ENCODE peak calls at places on chromosomes 4 and X, in four cellular contexts. A is K562, K is GM12878, X is GM12891. P is an unnamed sample.

GRCh38 chrX:140091276-140091886 is 126.1 kb upstream of the CXorf66 start:
- DNase-seq in A (peak), K (no peak), X (peak), P (peak)

GRCh38 chrX:15043538-15043937 is 170.3 kb downstream of the MOSPD2 start:
- DNase-seq in A (no peak), K (peak), X (no peak), P (no peak)

GRCh38 chr4:2868840-2869487 is 25.3 kb downstream of the ADD1 start:
- DNase-seq in A (no peak), K (no peak), X (no peak), P (no peak)

GRCh38 chr4:106454581-106454980 is 86.0 kb upstream of the GIMD1 start:
- DNase-seq in A (no peak), K (no peak), X (no peak), P (no peak)

GRCh38 chrX:153938226-153938786 is 3.5 kb upstream of the NAA10 start:
- DNase-seq in A (no peak), K (no peak), X (no peak), P (no peak)

GRCh38 chr4:87819281-87819919 is 13.4 kb upstream of the MEPE start:
- DNase-seq in A (peak), K (no peak), X (no peak), P (no peak)

GRCh38 chr4:100569196-100569595 is 51.4 kb upstream of the EMCN start:
- DNase-seq in A (no peak), K (no peak), X (no peak), P (no peak)

GRCh38 chr4:67198757-67199156 is 346.5 kb downstream of the CENPC start:
- DNase-seq in A (no peak), K (no peak), X (no peak), P (peak)

GRCh38 chr4:17781831-17782287 is 438 bp upstream of the FAM184B start:
- DNase-seq in A (no peak), K (no peak), X (no peak), P (no peak)

GRCh38 chr4:51845736-51846135 is 2.8 kb downstream of the DCUN1D4 start:
- DNase-seq in A (no peak), K (no peak), X (no peak), P (no peak)

GRCh38 chr4:41859106-41859505 is 76.1 kb upstream of the TMEM33 start:
- DNase-seq in A (no peak), K (no peak), X (no peak), P (no peak)

GRCh38 chr4:96356591-96357360 is 516.9 kb downstream of the PDHA2 start:
- DNase-seq in A (no peak), K (no peak), X (no peak), P (no peak)
- TF ChIP-seq SPI1 in A (no peak), K (no peak), X (no peak), P (no peak)

GRCh38 chr4:130955520-130955919 is 1859.6 kb downstream of the C4orf33 start:
- DNase-seq in A (no peak), K (no peak), X (no peak), P (no peak)
- TF ChIP-seq POLR2AphosphoS5 in A (no peak), K (no peak), X (no peak), P (no peak)

GRCh38 chr4:168677879-168678278 is 181.0 kb downstream of the PALLD start:
- DNase-seq in A (no peak), K (no peak), X (no peak), P (no peak)
- TF ChIP-seq SPI1 in A (no peak), K (no peak), X (no peak), P (no peak)

GRCh38 chr4:63123441-63123840 is 1285.8 kb downstream of the TECRL start:
- DNase-seq in A (no peak), K (no peak), X (no peak), P (no peak)
- TF ChIP-seq POLR2AphosphoS5 in A (no peak), K (no peak), X (no peak), P (no peak)

GRCh38 chrX:2756534-2756933 is 4.7 kb downstream of the XG start:
- DNase-seq in A (no peak), K (no peak), X (no peak), P (no peak)
- TF ChIP-seq SPI1 in A (no peak), K (no peak), X (no peak), P (no peak)

DNA sequence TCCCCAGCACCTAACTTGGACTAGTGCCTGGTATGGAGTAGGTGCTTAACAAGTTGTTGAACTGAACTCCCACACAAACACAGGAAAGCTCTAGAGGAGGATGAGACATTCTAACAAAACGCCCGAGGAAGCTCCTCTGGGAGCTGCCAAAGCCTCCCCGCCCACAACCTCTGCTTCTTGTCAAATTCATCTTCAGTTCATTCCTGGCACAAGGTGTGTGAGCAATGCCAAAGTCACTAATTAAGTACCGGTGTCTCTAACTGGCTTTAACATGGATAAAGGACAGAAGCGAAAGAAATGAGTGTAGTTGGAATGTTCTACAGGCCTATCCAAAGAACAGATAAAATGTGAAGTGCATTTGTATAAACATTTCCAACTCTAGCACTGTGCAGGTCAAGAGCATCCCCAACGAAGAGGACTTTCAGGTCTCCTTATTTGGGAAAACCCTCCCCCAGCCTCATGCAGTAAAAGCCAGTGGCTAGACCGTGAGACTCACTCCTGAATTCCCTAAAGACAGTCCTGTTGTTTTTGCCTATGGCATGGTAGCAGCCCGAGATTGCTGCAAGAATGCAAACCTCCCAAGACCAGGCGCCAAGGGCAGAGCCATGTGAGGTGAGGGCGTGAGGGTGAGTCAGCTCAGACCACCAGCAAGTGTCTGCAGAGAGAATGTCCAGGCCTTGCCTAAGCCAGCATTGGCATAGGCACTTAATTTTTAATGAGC is 72.2 kb upstream of the KLF3 start:
- DNase-seq in A (no peak), K (no peak), X (no peak), P (no peak)
- TF ChIP-seq POLR2AphosphoS5 in A (no peak), K (no peak), X (no peak), P (no peak)

P was measured in HL-60.